ENCODE peak calls at places on chromosome 21, in five cellular contexts. Z, U, W, P and O are unnamed samples.
A peak's percentile ranks its signal among the peaks of the same experiment; 100 is the strongest.

GRCh38 chr21:44752701-44753235 is 41.4 kb upstream of the TSPEAR start:
- DNase-seq in Z (peak; percentile 27), U (no peak), W (no peak), P (no peak), O (no peak)

GRCh38 chr21:16071082-16071481 is 341.3 kb downstream of the USP25 start:
- DNase-seq in Z (no peak), U (no peak), W (no peak), P (no peak), O (no peak)

GRCh38 chr21:35208810-35209517 is 159.9 kb upstream of the RUNX1 start:
- DNase-seq in Z (no peak), U (no peak), W (no peak), P (no peak), O (no peak)

GRCh38 chr21:40853956-40854688 is 7.2 kb upstream of the DSCAM start:
- DNase-seq in Z (no peak), U (no peak), W (no peak), P (peak; percentile 35), O (no peak)

GRCh38 chr21:44712203-44713028 is 1.0 kb upstream of the TSPEAR start:
- DNase-seq in Z (no peak), U (no peak), W (no peak), P (no peak), O (no peak)

GRCh38 chr21:44450402-44450801 is 4.9 kb upstream of the LRRC3 start:
- DNase-seq in Z (no peak), U (no peak), W (no peak), P (no peak), O (no peak)

GRCh38 chr21:45323487-45324380 is 36.0 kb upstream of the POFUT2 start:
- DNase-seq in Z (no peak), U (no peak), W (no peak), P (no peak), O (no peak)

GRCh38 chr21:44761011-44761729 is 40.5 kb downstream of the UBE2G2 start:
- DNase-seq in Z (no peak), U (no peak), W (no peak), P (no peak), O (no peak)

GRCh38 chr21:43834146-43834905 is 30.7 kb upstream of the AGPAT3 start:
- DNase-seq in Z (no peak), U (no peak), W (no peak), P (peak; percentile 95), O (no peak)

GRCh38 chr21:15826147-15826780 is 96.5 kb downstream of the USP25 start:
- DNase-seq in Z (peak; percentile 74), U (peak; percentile 51), W (peak; percentile 38), P (peak; percentile 55), O (no peak)

GRCh38 chr21:35349378-35350080 is 300.4 kb upstream of the RUNX1 start:
- DNase-seq in Z (no peak), U (no peak), W (no peak), P (no peak), O (no peak)

GRCh38 chr21:43731476-43731875 is 12.5 kb downstream of the PDXK start:
- DNase-seq in Z (no peak), U (no peak), W (no peak), P (no peak), O (no peak)

GRCh38 chr21:35697321-35697808 is 363.0 kb downstream of the SETD4 start:
- DNase-seq in Z (no peak), U (no peak), W (no peak), P (no peak), O (no peak)

GRCh38 chr21:41426656-41427311 is 745 bp downstream of the MX1 start:
- DNase-seq in Z (no peak), U (no peak), W (no peak), P (no peak), O (no peak)

GRCh38 chr21:15466329-15466728 is 263.5 kb upstream of the USP25 start:
- DNase-seq in Z (no peak), U (no peak), W (no peak), P (no peak), O (no peak)

GRCh38 chr21:34018910-34019309 is 54.5 kb upstream of the MRPS6 start:
- DNase-seq in Z (no peak), U (peak; percentile 44), W (no peak), P (no peak), O (no peak)

GRCh38 chr21:44301961-44302406 is 2.1 kb downstream of the PFKL start:
- DNase-seq in Z (no peak), U (no peak), W (no peak), P (no peak), O (no peak)

GRCh38 chr21:16117851-16118592 is 388.2 kb downstream of the USP25 start:
- DNase-seq in Z (peak; percentile 93), U (no peak), W (no peak), P (no peak), O (no peak)

GRCh38 chr21:41403331-41403730 is 22.7 kb upstream of the MX1 start:
- DNase-seq in Z (no peak), U (no peak), W (no peak), P (no peak), O (no peak)

GRCh38 chr21:40340357-40340756 is 473.1 kb downstream of the PCP4 start:
- DNase-seq in Z (no peak), U (no peak), W (no peak), P (no peak), O (no peak)

GRCh38 chr21:46634966-46635323 is 529 bp upstream of the PRMT2 start:
- DNase-seq in Z (peak; percentile 89), U (no peak), W (no peak), P (peak; percentile 96), O (no peak)
- TF ChIP-seq CTCF in Z (no peak), U (no peak), W (peak; percentile 18), P (no peak), O (no peak)

GRCh38 chr21:32359719-32360260 is 33.0 kb downstream of the URB1 start:
- DNase-seq in Z (no peak), U (no peak), W (no peak), P (peak; percentile 12), O (no peak)
- TF ChIP-seq CTCF in Z (no peak), U (no peak), W (peak; percentile 47), P (peak; percentile 10), O (no peak)

GRCh38 chr21:32994305-32994704 is 31.4 kb upstream of the OLIG2 start:
- DNase-seq in Z (peak; percentile 27), U (no peak), W (no peak), P (peak; percentile 54), O (no peak)
- TF ChIP-seq CTCF in Z (peak; percentile 38), U (no peak), W (peak; percentile 62), P (peak; percentile 38), O (peak; percentile 18)

DNA sequence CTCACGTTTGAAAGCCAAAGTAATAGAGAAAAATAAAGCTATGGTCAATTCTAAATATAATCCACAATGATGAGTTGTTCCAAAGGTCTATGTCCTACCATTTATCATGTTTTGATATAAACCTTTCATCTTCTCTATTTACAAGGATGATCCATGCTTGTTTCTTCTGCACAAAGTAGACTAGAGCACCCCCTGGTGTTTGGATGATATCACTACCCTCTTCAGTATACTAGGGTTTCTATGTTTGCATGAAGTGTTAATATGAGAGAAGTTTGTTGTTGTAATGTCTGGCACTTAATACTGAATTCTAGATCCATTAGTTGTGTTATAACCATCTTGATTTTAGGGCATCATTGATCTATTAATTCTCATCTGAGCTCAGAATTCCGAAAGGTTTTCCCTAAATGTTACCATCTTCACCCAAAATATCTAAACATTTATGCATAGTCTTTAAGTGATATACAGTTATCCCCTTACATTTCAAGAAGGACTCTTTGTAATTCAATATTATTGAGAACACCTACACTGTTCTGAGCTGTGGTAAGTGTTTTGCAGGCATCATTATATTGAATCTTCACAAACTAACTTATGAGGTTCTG is 21.1 kb downstream of the CLDN8 start:
- DNase-seq in Z (no peak), U (no peak), W (peak; percentile 7), P (peak; percentile 59), O (no peak)
- TF ChIP-seq CTCF in Z (no peak), U (no peak), W (peak; percentile 71), P (peak; percentile 49), O (peak; percentile 85)

GRCh38 chr21:42507418-42507817 is 6.2 kb upstream of the SLC37A1 start:
- DNase-seq in Z (no peak), U (no peak), W (no peak), P (no peak), O (no peak)

GRCh38 chr21:42508371-42508770 is 5.3 kb upstream of the SLC37A1 start:
- DNase-seq in Z (no peak), U (no peak), W (no peak), P (peak; percentile 22), O (no peak)

GRCh38 chr21:42505090-42505726 is 8.4 kb upstream of the SLC37A1 start:
- DNase-seq in Z (no peak), U (peak; percentile 55), W (no peak), P (peak; percentile 57), O (no peak)

GRCh38 chr21:42512346-42513034 is 1.2 kb upstream of the SLC37A1 start:
- DNase-seq in Z (no peak), U (no peak), W (no peak), P (no peak), O (peak; percentile 51)

DNA sequence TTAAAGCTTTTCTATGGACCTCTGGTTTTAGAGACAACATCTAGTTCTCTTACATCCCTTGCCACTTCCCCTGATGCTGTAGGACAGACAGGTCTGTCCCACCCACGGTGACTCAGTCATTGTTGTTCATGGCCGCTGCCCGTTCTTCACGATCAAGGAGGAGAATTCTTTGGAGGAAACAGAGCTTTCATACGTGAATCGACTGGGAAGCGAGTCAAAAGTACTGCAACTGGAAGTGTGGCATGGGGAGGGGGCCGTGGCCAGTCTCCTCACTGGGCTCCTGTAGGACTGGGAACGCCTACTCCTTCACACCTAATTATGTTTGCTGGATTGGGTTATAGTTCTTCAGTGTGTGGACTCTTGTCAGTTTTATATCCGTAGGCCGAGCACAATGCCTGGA is 4.4 kb upstream of the SLC37A1 start:
- DNase-seq in Z (peak; percentile 15), U (no peak), W (no peak), P (no peak), O (no peak)
- TF ChIP-seq CTCF in Z (no peak), U (no peak), W (no peak), P (no peak), O (no peak)

DNA sequence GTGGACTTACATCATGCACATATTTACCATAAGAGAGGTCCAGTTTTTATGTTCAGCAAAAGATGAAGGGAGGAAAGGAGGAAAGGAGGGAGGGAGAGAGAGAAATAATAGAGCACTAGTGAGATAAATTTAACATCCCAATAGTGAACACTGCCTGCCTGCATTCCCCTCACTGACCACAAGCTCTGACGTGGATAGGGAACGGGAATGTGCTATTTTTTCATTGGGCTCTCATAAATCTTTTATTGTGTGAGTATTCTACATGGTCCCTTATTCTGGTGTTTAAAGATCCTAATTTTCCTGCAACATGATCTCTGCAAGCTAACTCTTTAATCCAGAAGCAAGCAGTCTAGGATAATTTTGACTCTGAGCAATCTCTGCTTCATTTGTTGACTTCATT is 82.2 kb downstream of the TTC3 start:
- DNase-seq in Z (no peak), U (no peak), W (no peak), P (no peak), O (no peak)
- TF ChIP-seq CTCF in Z (no peak), U (no peak), W (no peak), P (no peak), O (no peak)